ENCODE peak calls at places on chromosomes 7 and 10, in six cellular contexts. H, C, R, A, N and Z are unnamed samples.

GRCh38 chr10:97701438-97702064 is 12.0 kb upstream of the MARVELD1 start:
- DNase-seq in H (no peak), C (no peak), R (peak; percentile 52), A (no peak), N (no peak), Z (no peak)

GRCh38 chr7:94656925-94657731 is 1.2 kb upstream of the SGCE start:
- DNase-seq in H (peak; percentile 56), C (peak; percentile 22), R (no peak), A (peak; percentile 17), N (peak; percentile 75), Z (no peak)

GRCh38 chr10:102712089-102712488 is 2.1 kb downstream of the ARL3 start:
- DNase-seq in H (peak; percentile 44), C (no peak), R (no peak), A (no peak), N (no peak), Z (no peak)

GRCh38 chr7:1314021-1314907 is 81.6 kb downstream of the UNCX start:
- DNase-seq in H (no peak), C (no peak), R (no peak), A (no peak), N (peak; percentile 54), Z (no peak)

GRCh38 chr7:630111-630511 is 96.4 kb upstream of the DNAAF5 start:
- DNase-seq in H (no peak), C (no peak), R (no peak), A (no peak), N (peak; percentile 59), Z (no peak)

GRCh38 chr7:156558198-156558597 is 82.4 kb upstream of the RNF32 start:
- DNase-seq in H (no peak), C (no peak), R (peak; percentile 22), A (no peak), N (no peak), Z (no peak)

GRCh38 chr7:93622036-93622714 is 47.7 kb upstream of the CALCR start:
- DNase-seq in H (no peak), C (no peak), R (no peak), A (no peak), N (no peak), Z (no peak)

GRCh38 chr7:45609180-45609579 is 35.0 kb downstream of the ADCY1 start:
- DNase-seq in H (no peak), C (no peak), R (no peak), A (no peak), N (no peak), Z (no peak)

GRCh38 chr7:22801907-22802306 is 20.7 kb downstream of the TOMM7 start:
- DNase-seq in H (no peak), C (no peak), R (no peak), A (no peak), N (no peak), Z (no peak)

GRCh38 chr7:141039366-141039765 is 24.6 kb upstream of the MRPS33 start:
- DNase-seq in H (no peak), C (no peak), R (no peak), A (no peak), N (no peak), Z (no peak)

GRCh38 chr10:128898133-128898915 is 568.7 kb upstream of the MGMT start:
- DNase-seq in H (no peak), C (no peak), R (peak; percentile 21), A (no peak), N (no peak), Z (peak; percentile 22)

GRCh38 chr10:97127960-97128850 is 57.6 kb downstream of the SLIT1 start:
- DNase-seq in H (no peak), C (no peak), R (no peak), A (no peak), N (peak; percentile 30), Z (no peak)

GRCh38 chr10:123129553-123130271 is 6.1 kb upstream of the HMX3 start:
- DNase-seq in H (no peak), C (no peak), R (no peak), A (no peak), N (no peak), Z (no peak)

GRCh38 chr7:99190359-99191009 is 17.4 kb downstream of the KPNA7 start:
- DNase-seq in H (no peak), C (no peak), R (no peak), A (no peak), N (peak; percentile 33), Z (no peak)

GRCh38 chr7:1742555-1743303 is 72.7 kb downstream of the ELFN1 start:
- DNase-seq in H (no peak), C (peak; percentile 38), R (peak; percentile 35), A (peak; percentile 46), N (peak; percentile 82), Z (no peak)

GRCh38 chr10:49587981-49588380 is 22.1 kb upstream of the SLC18A3 start:
- DNase-seq in H (no peak), C (no peak), R (no peak), A (no peak), N (no peak), Z (no peak)

GRCh38 chr7:44787762-44788161 is 8.7 kb upstream of the PPIA start:
- DNase-seq in H (no peak), C (no peak), R (no peak), A (no peak), N (no peak), Z (no peak)

GRCh38 chr7:157490465-157490912 is 153.7 kb downstream of the DNAJB6 start:
- DNase-seq in H (no peak), C (no peak), R (no peak), A (peak; percentile 2), N (peak; percentile 80), Z (no peak)

GRCh38 chr10:107814865-107815487 is 650.5 kb upstream of the SORCS1 start:
- DNase-seq in H (no peak), C (no peak), R (peak; percentile 36), A (peak; percentile 14), N (no peak), Z (no peak)

GRCh38 chr10:125628251-125629049 is 54.5 kb downstream of the TEX36 start:
- DNase-seq in H (no peak), C (no peak), R (no peak), A (no peak), N (no peak), Z (no peak)

GRCh38 chr7:137933270-137934017 is 68.4 kb downstream of the CREB3L2 start:
- DNase-seq in H (no peak), C (no peak), R (no peak), A (peak; percentile 73), N (no peak), Z (peak; percentile 25)

GRCh38 chr7:99111591-99111990 is 32.3 kb downstream of the SMURF1 start:
- DNase-seq in H (no peak), C (no peak), R (no peak), A (no peak), N (no peak), Z (no peak)

GRCh38 chr7:116259821-116260440 is 49.6 kb downstream of the TES start:
- DNase-seq in H (no peak), C (no peak), R (no peak), A (no peak), N (no peak), Z (no peak)

GRCh38 chr10:25177754-25178135 is 2.9 kb downstream of the GPR158 start:
- DNase-seq in H (no peak), C (no peak), R (no peak), A (no peak), N (no peak), Z (no peak)

GRCh38 chr10:25176421-25176968 is 1.7 kb downstream of the GPR158 start:
- DNase-seq in H (peak; percentile 5), C (no peak), R (no peak), A (no peak), N (no peak), Z (no peak)

GRCh38 chr10:25178411-25178810 is 3.6 kb downstream of the GPR158 start:
- DNase-seq in H (no peak), C (no peak), R (no peak), A (no peak), N (no peak), Z (no peak)

GRCh38 chr10:25175527-25176420 is 973 bp downstream of the GPR158 start:
- DNase-seq in H (no peak), C (no peak), R (no peak), A (no peak), N (no peak), Z (no peak)

DNA sequence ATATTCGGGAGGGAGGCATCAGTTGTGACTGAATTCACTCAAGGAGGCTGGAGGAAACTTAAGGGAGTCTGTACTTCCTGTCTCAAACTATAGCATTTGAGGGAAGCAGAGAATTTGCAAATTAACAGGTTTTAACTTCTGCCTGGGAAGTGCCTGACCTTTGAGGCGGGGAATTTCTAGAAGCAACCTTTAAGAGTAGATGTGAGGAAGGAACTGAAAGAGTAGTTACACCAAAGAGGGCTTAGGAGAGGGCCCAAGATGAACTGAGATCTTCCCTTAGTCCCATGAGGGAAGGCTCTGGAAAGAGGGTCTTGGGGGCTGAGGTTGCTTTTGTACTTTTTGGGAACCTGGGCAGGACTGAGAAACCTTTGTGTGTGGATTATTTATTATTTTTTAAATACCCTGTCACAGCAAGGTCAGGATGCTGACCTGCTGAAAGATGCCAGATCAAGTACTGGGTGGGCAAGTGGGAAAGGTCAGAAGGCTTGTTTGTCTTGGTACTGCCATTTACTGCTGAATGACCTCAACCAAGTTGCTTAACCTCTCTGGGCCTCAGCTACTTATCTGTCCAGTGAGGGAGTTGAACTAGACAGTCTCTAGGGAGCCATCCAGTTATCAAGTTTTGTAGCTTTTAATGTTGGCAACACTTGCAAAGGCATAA is 2.4 kb downstream of the GPR158 start:
- DNase-seq in H (no peak), C (no peak), R (no peak), A (no peak), N (no peak), Z (no peak)
- H3K27me3 ChIP-seq in H (no peaks in the 10 kb centered on the region), C (no peaks in the 10 kb centered on the region), R (peaks cover 6% of the 10 kb centered on the region), A (peaks cover 32% of the 10 kb centered on the region), N (peaks cover 2% of the 10 kb centered on the region), Z (peaks cover 43% of the 10 kb centered on the region)

GRCh38 chr10:99007457-99007856 is 228.2 kb downstream of the HPSE2 start:
- DNase-seq in H (no peak), C (no peak), R (no peak), A (no peak), N (no peak), Z (no peak)
- TF ChIP-seq CTCF in H (no peak), C (no peak), R (no peak), A (no peak), N (no peak), Z (no peak)

GRCh38 chr10:3780056-3780765 is 4.8 kb downstream of the KLF6 start:
- DNase-seq in H (no peak), C (no peak), R (no peak), A (no peak), N (peak; percentile 74), Z (peak; percentile 52)
- H3K4me3 ChIP-seq in H (no peak overlapping the region), C (peak overlapping the region; percentile 97), R (peak overlapping the region; percentile 88), A (peak overlapping the region; percentile 86), N (peak overlapping the region; percentile 76), Z (peak overlapping the region; percentile 89)

DNA sequence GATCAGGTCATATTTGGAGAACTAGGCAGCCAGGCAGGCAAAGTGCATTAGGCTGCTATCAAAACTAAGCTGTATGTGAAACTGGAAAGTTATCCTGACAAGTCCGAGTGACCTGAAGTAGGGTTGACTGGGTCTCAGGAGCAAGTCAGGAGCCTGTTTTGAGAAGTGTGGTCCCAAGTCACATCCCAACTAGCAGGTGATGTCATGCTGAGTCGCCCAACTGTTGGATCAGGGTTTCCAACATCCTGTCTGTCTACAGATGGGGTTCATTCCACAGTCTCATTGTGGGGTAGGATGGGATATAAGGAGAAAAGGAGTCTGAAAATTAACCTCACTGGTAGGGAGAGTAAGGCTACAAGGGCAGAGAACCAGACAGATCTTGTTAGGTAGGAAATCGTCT is 27.0 kb downstream of the SLC26A4 start:
- DNase-seq in H (no peak), C (no peak), R (no peak), A (no peak), N (no peak), Z (no peak)
- H3K27me3 ChIP-seq in H (no peaks in the 10 kb centered on the region), C (no peaks in the 10 kb centered on the region), R (no peaks in the 10 kb centered on the region), A (no peaks in the 10 kb centered on the region), N (no peaks in the 10 kb centered on the region), Z (no peaks in the 10 kb centered on the region)

GRCh38 chr7:150974468-150975391 is 3.4 kb downstream of the KCNH2 start:
- DNase-seq in H (peak; percentile 81), C (peak; percentile 47), R (peak; percentile 44), A (peak; percentile 74), N (peak; percentile 92), Z (no peak)
- TF ChIP-seq CTCF in H (peak; percentile 37), C (peak; percentile 54), R (no peak), A (peak; percentile 25), N (peak; percentile 52), Z (no peak)